ENCODE peak calls at places on chromosomes 16 and 17, in nine cellular contexts. One of them, this sample, is unnamed.

GRCh38 chr17:45782889-45783592 is 1.1 kb upstream of the CRHR1 start:
- DNase-seq in activated B cell treated with CpG ODN at 0.5 μM for 24 hours: no peak
- DNase-seq in ovary: no peak
- DNase-seq in NCI-H2029: no peak
- DNase-seq in stimulated activated naive B cell treated with anti-CD40 and anti-IgM and Interleukin-4, amounts not matched to agents 10 μg/mL and 1 μg/mL and 100 μg/mL, for 72 hours: no peak
- DNase-seq in NCI-H1105 treated with DMSO at 0.1 percent for 48 hours: peak; percentile 48
- DNase-seq in astrocyte of the spinal cord: no peak
- DNase-seq in cardiac fibroblast: no peak
- DNase-seq in EL: no peak
- DNase-seq in this sample: peak; percentile 66

GRCh38 chr16:72099377-72099818 is 5.8 kb downstream of the DHX38 start:
- DNase-seq in activated B cell treated with CpG ODN at 0.5 μM for 24 hours: no peak
- DNase-seq in ovary: no peak
- DNase-seq in NCI-H2029: no peak
- DNase-seq in stimulated activated naive B cell treated with anti-CD40 and anti-IgM and Interleukin-4, amounts not matched to agents 10 μg/mL and 1 μg/mL and 100 μg/mL, for 72 hours: peak; percentile 22
- DNase-seq in NCI-H1105 treated with DMSO at 0.1 percent for 48 hours: peak; percentile 2
- DNase-seq in astrocyte of the spinal cord: peak; percentile 32
- DNase-seq in cardiac fibroblast: peak; percentile 66
- DNase-seq in EL: peak; percentile 51
- DNase-seq in this sample: peak; percentile 70

GRCh38 chr17:6555331-6556120 is 829 bp downstream of the PITPNM3 start:
- DNase-seq in activated B cell treated with CpG ODN at 0.5 μM for 24 hours: peak; percentile 27
- DNase-seq in ovary: peak; percentile 57
- DNase-seq in NCI-H2029: no peak
- DNase-seq in stimulated activated naive B cell treated with anti-CD40 and anti-IgM and Interleukin-4, amounts not matched to agents 10 μg/mL and 1 μg/mL and 100 μg/mL, for 72 hours: no peak
- DNase-seq in NCI-H1105 treated with DMSO at 0.1 percent for 48 hours: no peak
- DNase-seq in astrocyte of the spinal cord: peak; percentile 35
- DNase-seq in cardiac fibroblast: peak; percentile 41
- DNase-seq in EL: peak; percentile 61
- DNase-seq in this sample: no peak

GRCh38 chr17:2393184-2393953 is 7.5 kb downstream of the MNT start:
- DNase-seq in activated B cell treated with CpG ODN at 0.5 μM for 24 hours: peak; percentile 89
- DNase-seq in ovary: peak; percentile 94
- DNase-seq in NCI-H2029: peak; percentile 53
- DNase-seq in stimulated activated naive B cell treated with anti-CD40 and anti-IgM and Interleukin-4, amounts not matched to agents 10 μg/mL and 1 μg/mL and 100 μg/mL, for 72 hours: peak; percentile 88
- DNase-seq in NCI-H1105 treated with DMSO at 0.1 percent for 48 hours: peak; percentile 65
- DNase-seq in astrocyte of the spinal cord: peak; percentile 93
- DNase-seq in cardiac fibroblast: peak; percentile 82
- DNase-seq in EL: peak; percentile 90
- DNase-seq in this sample: peak; percentile 87

GRCh38 chr17:50913120-50913519 is 47.0 kb upstream of the TOB1 start:
- DNase-seq in activated B cell treated with CpG ODN at 0.5 μM for 24 hours: no peak
- DNase-seq in ovary: no peak
- DNase-seq in NCI-H2029: no peak
- DNase-seq in stimulated activated naive B cell treated with anti-CD40 and anti-IgM and Interleukin-4, amounts not matched to agents 10 μg/mL and 1 μg/mL and 100 μg/mL, for 72 hours: no peak
- DNase-seq in NCI-H1105 treated with DMSO at 0.1 percent for 48 hours: no peak
- DNase-seq in astrocyte of the spinal cord: no peak
- DNase-seq in cardiac fibroblast: no peak
- DNase-seq in EL: no peak
- DNase-seq in this sample: no peak

GRCh38 chr16:57061084-57061905 is 31.1 kb upstream of the CPNE2 start:
- DNase-seq in activated B cell treated with CpG ODN at 0.5 μM for 24 hours: no peak
- DNase-seq in ovary: peak; percentile 73
- DNase-seq in NCI-H2029: no peak
- DNase-seq in stimulated activated naive B cell treated with anti-CD40 and anti-IgM and Interleukin-4, amounts not matched to agents 10 μg/mL and 1 μg/mL and 100 μg/mL, for 72 hours: no peak
- DNase-seq in NCI-H1105 treated with DMSO at 0.1 percent for 48 hours: no peak
- DNase-seq in astrocyte of the spinal cord: no peak
- DNase-seq in cardiac fibroblast: peak; percentile 70
- DNase-seq in EL: peak; percentile 90
- DNase-seq in this sample: peak; percentile 75

GRCh38 chr16:19822534-19822933 is 62.1 kb downstream of the GPRC5B start:
- DNase-seq in activated B cell treated with CpG ODN at 0.5 μM for 24 hours: no peak
- DNase-seq in ovary: no peak
- DNase-seq in NCI-H2029: no peak
- DNase-seq in stimulated activated naive B cell treated with anti-CD40 and anti-IgM and Interleukin-4, amounts not matched to agents 10 μg/mL and 1 μg/mL and 100 μg/mL, for 72 hours: no peak
- DNase-seq in NCI-H1105 treated with DMSO at 0.1 percent for 48 hours: no peak
- DNase-seq in astrocyte of the spinal cord: no peak
- DNase-seq in cardiac fibroblast: peak; percentile 65
- DNase-seq in EL: peak; percentile 16
- DNase-seq in this sample: no peak

GRCh38 chr17:6782244-6782643 is 6.2 kb downstream of the FBXO39 start:
- DNase-seq in activated B cell treated with CpG ODN at 0.5 μM for 24 hours: no peak
- DNase-seq in ovary: no peak
- DNase-seq in NCI-H2029: no peak
- DNase-seq in stimulated activated naive B cell treated with anti-CD40 and anti-IgM and Interleukin-4, amounts not matched to agents 10 μg/mL and 1 μg/mL and 100 μg/mL, for 72 hours: no peak
- DNase-seq in NCI-H1105 treated with DMSO at 0.1 percent for 48 hours: no peak
- DNase-seq in astrocyte of the spinal cord: no peak
- DNase-seq in cardiac fibroblast: no peak
- DNase-seq in EL: no peak
- DNase-seq in this sample: no peak

GRCh38 chr16:77431131-77431670 is 3.6 kb downstream of the ADAMTS18 start:
- DNase-seq in activated B cell treated with CpG ODN at 0.5 μM for 24 hours: no peak
- DNase-seq in ovary: no peak
- DNase-seq in NCI-H2029: no peak
- DNase-seq in stimulated activated naive B cell treated with anti-CD40 and anti-IgM and Interleukin-4, amounts not matched to agents 10 μg/mL and 1 μg/mL and 100 μg/mL, for 72 hours: no peak
- DNase-seq in NCI-H1105 treated with DMSO at 0.1 percent for 48 hours: no peak
- DNase-seq in astrocyte of the spinal cord: no peak
- DNase-seq in cardiac fibroblast: no peak
- DNase-seq in EL: no peak
- DNase-seq in this sample: no peak

GRCh38 chr17:33927732-33928133 is 327.4 kb upstream of the CCL2 start:
- DNase-seq in activated B cell treated with CpG ODN at 0.5 μM for 24 hours: no peak
- DNase-seq in ovary: no peak
- DNase-seq in NCI-H2029: no peak
- DNase-seq in stimulated activated naive B cell treated with anti-CD40 and anti-IgM and Interleukin-4, amounts not matched to agents 10 μg/mL and 1 μg/mL and 100 μg/mL, for 72 hours: no peak
- DNase-seq in NCI-H1105 treated with DMSO at 0.1 percent for 48 hours: peak; percentile 60
- DNase-seq in astrocyte of the spinal cord: no peak
- DNase-seq in cardiac fibroblast: peak; percentile 0
- DNase-seq in EL: peak; percentile 3
- DNase-seq in this sample: no peak

GRCh38 chr17:50688168-50688719 is 19.5 kb downstream of the ANKRD40 start:
- DNase-seq in activated B cell treated with CpG ODN at 0.5 μM for 24 hours: no peak
- DNase-seq in ovary: peak; percentile 52
- DNase-seq in NCI-H2029: no peak
- DNase-seq in stimulated activated naive B cell treated with anti-CD40 and anti-IgM and Interleukin-4, amounts not matched to agents 10 μg/mL and 1 μg/mL and 100 μg/mL, for 72 hours: no peak
- DNase-seq in NCI-H1105 treated with DMSO at 0.1 percent for 48 hours: no peak
- DNase-seq in astrocyte of the spinal cord: no peak
- DNase-seq in cardiac fibroblast: no peak
- DNase-seq in EL: no peak
- DNase-seq in this sample: peak; percentile 2

GRCh38 chr17:29294580-29294900 is 592 bp upstream of the NUFIP2 start:
- DNase-seq in activated B cell treated with CpG ODN at 0.5 μM for 24 hours: no peak
- DNase-seq in ovary: no peak
- DNase-seq in NCI-H2029: no peak
- DNase-seq in stimulated activated naive B cell treated with anti-CD40 and anti-IgM and Interleukin-4, amounts not matched to agents 10 μg/mL and 1 μg/mL and 100 μg/mL, for 72 hours: no peak
- DNase-seq in NCI-H1105 treated with DMSO at 0.1 percent for 48 hours: peak; percentile 45
- DNase-seq in astrocyte of the spinal cord: no peak
- DNase-seq in cardiac fibroblast: no peak
- DNase-seq in EL: no peak
- DNase-seq in this sample: no peak

GRCh38 chr16:66539628-66540469 is 10.1 kb downstream of the TK2 start:
- DNase-seq in activated B cell treated with CpG ODN at 0.5 μM for 24 hours: no peak
- DNase-seq in ovary: no peak
- DNase-seq in NCI-H2029: peak; percentile 24
- DNase-seq in stimulated activated naive B cell treated with anti-CD40 and anti-IgM and Interleukin-4, amounts not matched to agents 10 μg/mL and 1 μg/mL and 100 μg/mL, for 72 hours: no peak
- DNase-seq in NCI-H1105 treated with DMSO at 0.1 percent for 48 hours: no peak
- DNase-seq in astrocyte of the spinal cord: peak; percentile 61
- DNase-seq in cardiac fibroblast: peak; percentile 44
- DNase-seq in EL: no peak
- DNase-seq in this sample: no peak

GRCh38 chr16:88306860-88307545 is 75.8 kb upstream of the ZNF469 start:
- DNase-seq in activated B cell treated with CpG ODN at 0.5 μM for 24 hours: no peak
- DNase-seq in ovary: peak; percentile 57
- DNase-seq in NCI-H2029: no peak
- DNase-seq in stimulated activated naive B cell treated with anti-CD40 and anti-IgM and Interleukin-4, amounts not matched to agents 10 μg/mL and 1 μg/mL and 100 μg/mL, for 72 hours: no peak
- DNase-seq in NCI-H1105 treated with DMSO at 0.1 percent for 48 hours: no peak
- DNase-seq in astrocyte of the spinal cord: peak; percentile 97
- DNase-seq in cardiac fibroblast: peak; percentile 96
- DNase-seq in EL: peak; percentile 96
- DNase-seq in this sample: no peak

GRCh38 chr16:69315486-69316311 is 4.5 kb downstream of the VPS4A start:
- DNase-seq in activated B cell treated with CpG ODN at 0.5 μM for 24 hours: no peak
- DNase-seq in ovary: no peak
- DNase-seq in NCI-H2029: no peak
- DNase-seq in stimulated activated naive B cell treated with anti-CD40 and anti-IgM and Interleukin-4, amounts not matched to agents 10 μg/mL and 1 μg/mL and 100 μg/mL, for 72 hours: no peak
- DNase-seq in NCI-H1105 treated with DMSO at 0.1 percent for 48 hours: no peak
- DNase-seq in astrocyte of the spinal cord: peak; percentile 17
- DNase-seq in cardiac fibroblast: no peak
- DNase-seq in EL: no peak
- DNase-seq in this sample: no peak

GRCh38 chr17:17437893-17438292 is 38.9 kb upstream of the MED9 start:
- DNase-seq in activated B cell treated with CpG ODN at 0.5 μM for 24 hours: no peak
- DNase-seq in ovary: no peak
- DNase-seq in NCI-H2029: no peak
- DNase-seq in stimulated activated naive B cell treated with anti-CD40 and anti-IgM and Interleukin-4, amounts not matched to agents 10 μg/mL and 1 μg/mL and 100 μg/mL, for 72 hours: no peak
- DNase-seq in NCI-H1105 treated with DMSO at 0.1 percent for 48 hours: no peak
- DNase-seq in astrocyte of the spinal cord: no peak
- DNase-seq in cardiac fibroblast: no peak
- DNase-seq in EL: no peak
- DNase-seq in this sample: no peak

GRCh38 chr16:35140293-35140986 is 1681.0 kb downstream of the TP53TG3F start:
- DNase-seq in activated B cell treated with CpG ODN at 0.5 μM for 24 hours: no peak
- DNase-seq in ovary: no peak
- DNase-seq in NCI-H2029: no peak
- DNase-seq in stimulated activated naive B cell treated with anti-CD40 and anti-IgM and Interleukin-4, amounts not matched to agents 10 μg/mL and 1 μg/mL and 100 μg/mL, for 72 hours: no peak
- DNase-seq in NCI-H1105 treated with DMSO at 0.1 percent for 48 hours: no peak
- DNase-seq in astrocyte of the spinal cord: no peak
- DNase-seq in cardiac fibroblast: no peak
- DNase-seq in EL: no peak
- DNase-seq in this sample: no peak

GRCh38 chr16:4378202-4378666 is 6.6 kb downstream of the VASN start:
- DNase-seq in activated B cell treated with CpG ODN at 0.5 μM for 24 hours: no peak
- DNase-seq in ovary: no peak
- DNase-seq in NCI-H2029: no peak
- DNase-seq in stimulated activated naive B cell treated with anti-CD40 and anti-IgM and Interleukin-4, amounts not matched to agents 10 μg/mL and 1 μg/mL and 100 μg/mL, for 72 hours: no peak
- DNase-seq in NCI-H1105 treated with DMSO at 0.1 percent for 48 hours: no peak
- DNase-seq in astrocyte of the spinal cord: no peak
- DNase-seq in cardiac fibroblast: peak; percentile 75
- DNase-seq in EL: no peak
- DNase-seq in this sample: peak; percentile 13

GRCh38 chr16:81697886-81698635 is 81.0 kb upstream of the PLCG2 start:
- DNase-seq in activated B cell treated with CpG ODN at 0.5 μM for 24 hours: no peak
- DNase-seq in ovary: no peak
- DNase-seq in NCI-H2029: no peak
- DNase-seq in stimulated activated naive B cell treated with anti-CD40 and anti-IgM and Interleukin-4, amounts not matched to agents 10 μg/mL and 1 μg/mL and 100 μg/mL, for 72 hours: no peak
- DNase-seq in NCI-H1105 treated with DMSO at 0.1 percent for 48 hours: no peak
- DNase-seq in astrocyte of the spinal cord: peak; percentile 47
- DNase-seq in cardiac fibroblast: no peak
- DNase-seq in EL: no peak
- DNase-seq in this sample: no peak

GRCh38 chr16:28935333-28935732 is 3.6 kb downstream of the CD19 start:
- DNase-seq in activated B cell treated with CpG ODN at 0.5 μM for 24 hours: no peak
- DNase-seq in ovary: no peak
- DNase-seq in NCI-H2029: no peak
- DNase-seq in stimulated activated naive B cell treated with anti-CD40 and anti-IgM and Interleukin-4, amounts not matched to agents 10 μg/mL and 1 μg/mL and 100 μg/mL, for 72 hours: no peak
- DNase-seq in NCI-H1105 treated with DMSO at 0.1 percent for 48 hours: no peak
- DNase-seq in astrocyte of the spinal cord: no peak
- DNase-seq in cardiac fibroblast: peak; percentile 28
- DNase-seq in EL: no peak
- DNase-seq in this sample: no peak

GRCh38 chr17:36510636-36511035 is 24.0 kb downstream of the MYO19 start:
- DNase-seq in activated B cell treated with CpG ODN at 0.5 μM for 24 hours: no peak
- DNase-seq in ovary: no peak
- DNase-seq in NCI-H2029: no peak
- DNase-seq in stimulated activated naive B cell treated with anti-CD40 and anti-IgM and Interleukin-4, amounts not matched to agents 10 μg/mL and 1 μg/mL and 100 μg/mL, for 72 hours: no peak
- DNase-seq in NCI-H1105 treated with DMSO at 0.1 percent for 48 hours: no peak
- DNase-seq in astrocyte of the spinal cord: no peak
- DNase-seq in cardiac fibroblast: no peak
- DNase-seq in EL: no peak
- DNase-seq in this sample: peak; percentile 87